ENCODE peak calls at places on chromosomes 3 and 15, in seven cellular contexts. N is left ventricle myocardium inferior, L is psoas muscle, E is GM19239, I is HuH-7, A is H9, Z is anterior cingulate cortex. X is an unnamed sample.
A peak's percentile ranks its signal among the peaks of the same experiment; 100 is the strongest.

GRCh38 chr15:77002436-77002835 is 7.5 kb downstream of the PSTPIP1 start:
- DNase-seq in L (no peak), N (no peak), Z (no peak), I (no peak), A (no peak), E (no peak), X (no peak)

GRCh38 chr15:78182336-78182700 is 33.2 kb downstream of the IDH3A start:
- DNase-seq in N (no peak), I (no peak), Z (no peak), A (no peak), E (no peak), L (no peak), X (no peak)

GRCh38 chr3:128624526-128625138 is 26.0 kb downstream of the RPN1 start:
- DNase-seq in Z (no peak), I (no peak), L (no peak), N (no peak), E (no peak), A (no peak), X (no peak)

GRCh38 chr15:34691024-34691423 is 63.8 kb downstream of the GJD2 start:
- DNase-seq in Z (no peak), E (no peak), N (no peak), A (no peak), I (no peak), L (no peak), X (no peak)

GRCh38 chr3:111715911-111716523 is 120.9 kb upstream of the ZBED2 start:
- DNase-seq in A (no peak), E (no peak), L (no peak), N (peak; percentile 38), I (peak; percentile 56), Z (no peak), X (no peak)

GRCh38 chr3:152350139-152350538 is 81.4 kb downstream of the MBNL1 start:
- DNase-seq in I (no peak), L (no peak), A (no peak), N (no peak), Z (no peak), E (no peak), X (no peak)

GRCh38 chr3:63724987-63725386 is 72.5 kb downstream of the SNTN start:
- DNase-seq in L (no peak), A (peak; percentile 37), E (no peak), N (no peak), I (no peak), Z (no peak), X (no peak)

GRCh38 chr3:27025718-27026117 is 343.5 kb downstream of the NEK10 start:
- DNase-seq in Z (no peak), E (no peak), N (no peak), L (no peak), A (peak; percentile 33), I (no peak), X (no peak)

GRCh38 chr3:87969620-87970019 is 89.2 kb downstream of the CGGBP1 start:
- DNase-seq in Z (no peak), N (no peak), L (no peak), I (no peak), E (no peak), A (no peak), X (no peak)

GRCh38 chr15:78130466-78131294 is 565 bp downstream of the CIB2 start:
- DNase-seq in A (no peak), Z (no peak), I (no peak), L (peak; percentile 61), N (no peak), E (peak; percentile 44), X (peak; percentile 80)

GRCh38 chr3:133943639-133944131 is 48.0 kb upstream of the RAB6B start:
- DNase-seq in L (no peak), Z (no peak), A (peak; percentile 4), I (no peak), N (no peak), E (no peak), X (peak; percentile 69)

GRCh38 chr3:65443739-65444447 is 594.8 kb downstream of the MAGI1 start:
- DNase-seq in N (no peak), A (no peak), L (no peak), Z (no peak), E (no peak), I (no peak), X (no peak)

GRCh38 chr15:101148166-101148880 is 103.5 kb downstream of the CHSY1 start:
- DNase-seq in E (peak; percentile 35), A (no peak), L (no peak), Z (no peak), I (no peak), N (no peak), X (no peak)

GRCh38 chr3:151282921-151283320 is 4.6 kb upstream of the P2RY14 start:
- DNase-seq in N (no peak), Z (no peak), I (peak; percentile 10), E (peak; percentile 30), A (no peak), L (no peak), X (no peak)

GRCh38 chr3:123700791-123701712 is 116.2 kb upstream of the HACD2 start:
- DNase-seq in N (no peak), A (no peak), Z (no peak), E (no peak), L (no peak), I (no peak), X (peak; percentile 93)

GRCh38 chr3:144362126-144362525 is 390.5 kb downstream of the DIPK2A start:
- DNase-seq in L (no peak), A (no peak), Z (no peak), N (no peak), I (no peak), E (no peak), X (no peak)

GRCh38 chr3:75321060-75321459 is 343.1 kb upstream of the FRG2C start:
- DNase-seq in A (no peak), L (no peak), I (no peak), E (no peak), Z (no peak), N (no peak), X (no peak)

GRCh38 chr3:4949659-4950058 is 29.6 kb upstream of the BHLHE40 start:
- DNase-seq in I (no peak), E (no peak), A (no peak), Z (no peak), N (no peak), L (no peak), X (no peak)

GRCh38 chr3:122969585-122970453 is 57.7 kb downstream of the SEMA5B start:
- DNase-seq in E (no peak), N (no peak), A (no peak), L (no peak), Z (no peak), I (no peak), X (peak; percentile 86)

GRCh38 chr15:25242166-25242879 is 196.5 kb downstream of the UBE3A start:
- DNase-seq in L (peak; percentile 32), A (no peak), N (peak; percentile 2), I (no peak), E (no peak), Z (no peak), X (no peak)

GRCh38 chr15:100502651-100503050 is 26.1 kb downstream of the CERS3 start:
- DNase-seq in L (no peak), E (no peak), I (no peak), A (no peak), N (no peak), Z (no peak), X (no peak)

GRCh38 chr15:31299588-31300207 is 26.9 kb upstream of the KLF13 start:
- DNase-seq in Z (no peak), N (no peak), I (no peak), E (no peak), A (no peak), L (no peak), X (no peak)

GRCh38 chr15:99424131-99424571 is 141.6 kb upstream of the MEF2A start:
- DNase-seq in E (no peak), L (no peak), Z (no peak), N (no peak), A (no peak), I (no peak), X (no peak)

X was measured in kidney.